ENCODE peak calls at places on chromosomes 2 and 18, in four cellular contexts. K is memory B cell, O is A549, T is GM20000. S is an unnamed sample.

GRCh38 chr2:142280846-142281245 is 150.0 kb upstream of the LRP1B start:
- DNase-seq in K (no peak), O (no peak), T (no peak), S (no peak)

GRCh38 chr2:164917296-164917903 is 37.9 kb downstream of the SLC38A11 start:
- DNase-seq in K (no peak), O (peak), T (no peak), S (no peak)

GRCh38 chr18:48080546-48080945 is 150.1 kb upstream of the SMAD2 start:
- DNase-seq in K (no peak), O (no peak), T (no peak), S (no peak)

GRCh38 chr2:127580167-127581049 is 44.9 kb downstream of the MYO7B start:
- DNase-seq in K (no peak), O (no peak), T (no peak), S (no peak)

GRCh38 chr18:23591011-23591410 is 4.7 kb upstream of the NPC1 start:
- DNase-seq in K (no peak), O (peak), T (no peak), S (no peak)

GRCh38 chr2:187079901-187080300 is 230.9 kb upstream of the ZSWIM2 start:
- DNase-seq in K (no peak), O (no peak), T (no peak), S (no peak)

GRCh38 chr2:186702499-186702898 is 8.6 kb downstream of the FAM171B start:
- DNase-seq in K (no peak), O (no peak), T (no peak), S (no peak)

GRCh38 chr2:135775420-135775819 is 33.8 kb downstream of the UBXN4 start:
- DNase-seq in K (no peak), O (no peak), T (no peak), S (no peak)

GRCh38 chr2:159285433-159285832 is 1.1 kb downstream of the WDSUB1 start:
- DNase-seq in K (no peak), O (no peak), T (no peak), S (no peak)

GRCh38 chr2:60158262-60158661 is 395.2 kb downstream of the BCL11A start:
- DNase-seq in K (no peak), O (no peak), T (no peak), S (no peak)

GRCh38 chr2:54524236-54524991 is 68.3 kb downstream of the SPTBN1 start:
- DNase-seq in K (no peak), O (peak), T (peak), S (peak)

GRCh38 chr2:47688561-47688960 is 94.4 kb upstream of the MSH6 start:
- DNase-seq in K (no peak), O (no peak), T (no peak), S (no peak)

GRCh38 chr18:30903566-30903965 is 139.0 kb downstream of the DSC3 start:
- DNase-seq in K (no peak), O (peak), T (no peak), S (no peak)

GRCh38 chr2:179428659-179429058 is 164.0 kb upstream of the SESTD1 start:
- DNase-seq in K (no peak), O (no peak), T (no peak), S (no peak)

GRCh38 chr2:137775529-137775928 is 188.7 kb upstream of the HNMT start:
- DNase-seq in K (no peak), O (no peak), T (no peak), S (no peak)

GRCh38 chr2:42214669-42215068 is 45.5 kb downstream of the EML4 start:
- DNase-seq in K (no peak), O (no peak), T (no peak), S (no peak)

GRCh38 chr2:158502984-158503383 is 46.2 kb downstream of the PKP4 start:
- DNase-seq in K (no peak), O (peak), T (no peak), S (no peak)

S was measured in GM13976.